ENCODE peak calls at places on chromosomes 12 and 14, in five cellular contexts. J is cardiac muscle cell, Z is non-pigmented ciliary epithelial cell, E is T-cell, Q is mesendoderm. P is an unnamed sample.

GRCh38 chr12:56198836-56199235 is 9.6 kb upstream of the SMARCC2 start:
- DNase-seq in J (no peak), Z (no peak), E (no peak), Q (peak), P (no peak)

GRCh38 chr14:22791302-22791701 is 23.9 kb downstream of the SLC7A7 start:
- DNase-seq in J (no peak), Z (no peak), E (no peak), Q (no peak), P (no peak)

GRCh38 chr14:96037891-96038557 is 1.1 kb upstream of the C14orf132 start:
- DNase-seq in J (no peak), Z (no peak), E (no peak), Q (peak), P (no peak)

GRCh38 chr12:14605401-14605989 is 37.8 kb upstream of the PLBD1 start:
- DNase-seq in J (no peak), Z (no peak), E (no peak), Q (peak), P (no peak)

GRCh38 chr12:132904718-132905328 is 17.4 kb upstream of the CHFR start:
- DNase-seq in J (peak), Z (no peak), E (peak), Q (peak), P (no peak)

GRCh38 chr14:72480465-72481243 is 413.2 kb downstream of the DPF3 start:
- DNase-seq in J (no peak), Z (no peak), E (no peak), Q (no peak), P (no peak)

GRCh38 chr12:120095356-120096135 is 21.0 kb downstream of the RAB35 start:
- DNase-seq in J (no peak), Z (no peak), E (no peak), Q (no peak), P (no peak)

GRCh38 chr12:122392411-122392810 is 30.1 kb downstream of the CLIP1 start:
- DNase-seq in J (no peak), Z (no peak), E (no peak), Q (no peak), P (no peak)

GRCh38 chr14:25444381-25444780 is 394.4 kb upstream of the STXBP6 start:
- DNase-seq in J (no peak), Z (no peak), E (no peak), Q (no peak), P (no peak)

GRCh38 chr12:3204143-3204542 is 127.0 kb downstream of the TSPAN9 start:
- DNase-seq in J (no peak), Z (no peak), E (no peak), Q (no peak), P (no peak)